ENCODE peak calls at places on chromosome 13, in ten cellular contexts. H, S, X, Z, V, B, T, E, J and M are unnamed samples.

GRCh38 chr13:79621449-79621848 is 140.5 kb downstream of the NDFIP2 start:
- DNase-seq in H (no peak), S (no peak), X (no peak), Z (no peak), V (no peak), B (no peak), T (no peak), E (no peak), J (no peak), M (no peak)

GRCh38 chr13:57408312-57408711 is 223.2 kb upstream of the PCDH17 start:
- DNase-seq in H (no peak), S (no peak), X (no peak), Z (no peak), V (no peak), B (no peak), T (no peak), E (no peak), J (no peak), M (no peak)

GRCh38 chr13:74443623-74444022 is 309.4 kb upstream of the KLF12 start:
- DNase-seq in H (no peak), S (peak), X (no peak), Z (no peak), V (peak), B (no peak), T (no peak), E (no peak), J (no peak), M (peak)

GRCh38 chr13:96229356-96229755 is 139.4 kb downstream of the HS6ST3 start:
- DNase-seq in H (no peak), S (peak), X (no peak), Z (no peak), V (no peak), B (no peak), T (no peak), E (no peak), J (no peak), M (no peak)

GRCh38 chr13:77698211-77699058 is 948 bp downstream of the SLAIN1 start:
- DNase-seq in H (peak), S (peak), X (peak), Z (peak), V (no peak), B (peak), T (peak), E (peak), J (no peak), M (peak)

GRCh38 chr13:40969169-40969901 is 49.8 kb downstream of the ELF1 start:
- DNase-seq in H (no peak), S (no peak), X (no peak), Z (no peak), V (no peak), B (no peak), T (no peak), E (no peak), J (no peak), M (no peak)

GRCh38 chr13:40440990-40441820 is 225.2 kb downstream of the FOXO1 start:
- DNase-seq in H (peak), S (peak), X (peak), Z (peak), V (no peak), B (peak), T (peak), E (peak), J (no peak), M (peak)

GRCh38 chr13:59494560-59494970 is 669.2 kb downstream of the DIAPH3 start:
- DNase-seq in H (no peak), S (peak), X (no peak), Z (no peak), V (no peak), B (no peak), T (peak), E (peak), J (no peak), M (peak)

GRCh38 chr13:99322297-99323103 is 15.3 kb upstream of the GPR183 start:
- DNase-seq in H (no peak), S (peak), X (no peak), Z (no peak), V (no peak), B (no peak), T (no peak), E (no peak), J (no peak), M (no peak)

GRCh38 chr13:80082396-80083096 is 258.4 kb downstream of the SPRY2 start:
- DNase-seq in H (no peak), S (peak), X (no peak), Z (no peak), V (no peak), B (no peak), T (no peak), E (no peak), J (no peak), M (no peak)

GRCh38 chr13:27201661-27202060 is 30.1 kb upstream of the USP12 start:
- DNase-seq in H (no peak), S (no peak), X (no peak), Z (no peak), V (no peak), B (no peak), T (no peak), E (no peak), J (no peak), M (no peak)

GRCh38 chr13:99439048-99439447 is 62.2 kb upstream of the TM9SF2 start:
- DNase-seq in H (no peak), S (no peak), X (no peak), Z (no peak), V (no peak), B (no peak), T (peak), E (no peak), J (no peak), M (no peak)

GRCh38 chr13:113936566-113936965 is 37.3 kb downstream of the C13orf46 start:
- DNase-seq in H (no peak), S (no peak), X (peak), Z (no peak), V (no peak), B (no peak), T (no peak), E (no peak), J (no peak), M (no peak)

GRCh38 chr13:35953537-35954206 is 177.5 kb downstream of the DCLK1 start:
- DNase-seq in H (peak), S (peak), X (no peak), Z (peak), V (peak), B (peak), T (peak), E (peak), J (peak), M (peak)

GRCh38 chr13:97600438-97601080 is 166.6 kb downstream of the RAP2A start:
- DNase-seq in H (no peak), S (peak), X (no peak), Z (no peak), V (no peak), B (no peak), T (no peak), E (no peak), J (no peak), M (no peak)

GRCh38 chr13:48539550-48539949 is 6.7 kb upstream of the RCBTB2 start:
- DNase-seq in H (no peak), S (no peak), X (no peak), Z (no peak), V (no peak), B (no peak), T (peak), E (no peak), J (no peak), M (peak)

GRCh38 chr13:28177877-28178276 is 39.5 kb downstream of the PAN3 start:
- DNase-seq in H (no peak), S (no peak), X (no peak), Z (no peak), V (no peak), B (no peak), T (no peak), E (no peak), J (no peak), M (no peak)

GRCh38 chr13:97878421-97879375 is 74.8 kb upstream of the IPO5 start:
- DNase-seq in H (no peak), S (no peak), X (no peak), Z (no peak), V (no peak), B (no peak), T (peak), E (no peak), J (peak), M (no peak)

GRCh38 chr13:24746618-24747247 is 17.2 kb upstream of the RNF17 start:
- DNase-seq in H (no peak), S (no peak), X (no peak), Z (no peak), V (peak), B (no peak), T (no peak), E (no peak), J (no peak), M (no peak)
- TF ChIP-seq CTCF in H (no peak), S (no peak), X (no peak), Z (no peak), V (no peak), B (no peak), T (no peak), E (no peak), J (no peak), M (no peak)

GRCh38 chr13:45474584-45475454 is 10.1 kb downstream of the COG3 start:
- DNase-seq in H (no peak), S (no peak), X (no peak), Z (no peak), V (no peak), B (no peak), T (no peak), E (no peak), J (no peak), M (no peak)
- TF ChIP-seq POLR2A in H (no peak), S (no peak), X (no peak), Z (no peak), V (no peak), B (no peak), T (no peak), E (no peak), J (no peak), M (no peak)

GRCh38 chr13:52862358-52863206 is 14.1 kb upstream of the PCDH8 start:
- DNase-seq in H (peak), S (peak), X (no peak), Z (peak), V (peak), B (no peak), T (peak), E (no peak), J (no peak), M (no peak)
- H3K27ac ChIP-seq in H (no peak), S (no peak), X (no peak), Z (no peak), V (no peak), B (no peak), T (no peak), E (no peak), J (no peak), M (no peak)

GRCh38 chr13:26062853-26063444 is 11.1 kb upstream of the SHISA2 start:
- DNase-seq in H (peak), S (peak), X (no peak), Z (peak), V (no peak), B (no peak), T (peak), E (peak), J (peak), M (peak)
- TF ChIP-seq CTCF in H (peak), S (peak), X (peak), Z (peak), V (peak), B (no peak), T (peak), E (peak), J (peak), M (peak)

DNA sequence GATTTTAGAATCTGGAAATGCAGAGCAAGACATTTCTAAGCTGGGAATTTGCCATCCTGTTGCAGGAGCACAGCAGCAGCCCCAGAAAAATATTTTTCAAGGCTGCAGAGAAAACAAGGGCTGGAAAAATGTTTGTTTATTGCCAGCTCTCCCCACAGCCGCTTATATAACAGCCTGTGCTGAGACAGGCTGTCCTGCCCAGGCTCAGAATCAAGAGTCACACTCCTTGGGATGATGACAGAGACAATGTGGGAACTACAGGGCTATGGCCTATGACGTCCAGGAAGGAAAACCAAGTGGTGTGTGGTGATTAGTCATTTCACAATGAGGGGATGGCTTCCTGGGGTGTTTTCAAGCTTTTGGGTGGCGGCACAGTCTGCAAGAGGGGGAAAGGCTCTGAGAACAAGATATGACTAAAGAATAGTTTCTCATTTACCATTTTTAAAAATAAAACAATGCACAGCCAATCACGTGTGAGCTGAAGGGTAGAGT is 136.3 kb upstream of the SERP2 start:
- DNase-seq in H (no peak), S (peak), X (no peak), Z (peak), V (no peak), B (peak), T (peak), E (peak), J (no peak), M (peak)
- TF ChIP-seq POLR2A in H (no peak), S (no peak), X (no peak), Z (no peak), V (no peak), B (peak), T (no peak), E (no peak), J (no peak), M (peak)

DNA sequence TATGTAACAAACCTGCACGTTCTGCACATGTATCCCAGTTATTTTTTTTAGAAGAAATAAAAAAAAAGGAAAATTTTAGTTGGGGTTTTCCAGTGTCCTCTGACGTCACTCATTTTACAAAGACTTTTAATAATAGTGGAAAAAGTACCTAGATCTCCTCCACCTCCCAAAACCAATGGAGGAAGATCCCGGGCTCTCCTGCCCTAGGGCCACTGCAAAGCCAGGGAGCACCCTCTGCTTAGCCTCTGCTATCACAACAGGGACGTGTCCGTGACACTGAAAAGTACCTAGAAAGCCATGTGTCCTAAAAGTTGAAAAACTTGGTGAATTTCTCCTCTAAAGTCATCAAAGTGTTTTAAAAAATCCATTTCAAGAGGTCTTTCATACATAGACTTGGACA is 46.7 kb upstream of the IRS2 start:
- DNase-seq in H (no peak), S (no peak), X (no peak), Z (no peak), V (no peak), B (no peak), T (no peak), E (no peak), J (peak), M (no peak)
- H3K27ac ChIP-seq in H (no peak), S (no peak), X (no peak), Z (no peak), V (no peak), B (no peak), T (no peak), E (no peak), J (no peak), M (no peak)